ENCODE peak calls at places on chromosomes 4 and X, in seven cellular contexts. Y is kidney, O is fibroblast of lung, R is body of pancreas, T is AG10803, S is GM06990, Z is Panc1. V is an unnamed sample.

GRCh38 chrX:26466387-26466786 is 250.4 kb downstream of the MAGEB5 start:
- DNase-seq in Y (no peak), O (no peak), R (no peak), T (no peak), S (no peak), Z (no peak), V (no peak)

GRCh38 chrX:790031-790430 is 159.4 kb downstream of the SHOX start:
- DNase-seq in Y (no peak), O (no peak), R (no peak), T (no peak), S (no peak), Z (no peak), V (no peak)

GRCh38 chrX:38278682-38279081 is 48.6 kb downstream of the RPGR start:
- DNase-seq in Y (no peak), O (no peak), R (no peak), T (peak), S (no peak), Z (no peak), V (no peak)

GRCh38 chr4:14726441-14727405 is 275.6 kb upstream of the CPEB2 start:
- DNase-seq in Y (no peak), O (peak), R (peak), T (no peak), S (no peak), Z (no peak), V (peak)

GRCh38 chrX:153443476-153444332 is 2.2 kb downstream of the TREX2 start:
- DNase-seq in Y (no peak), O (no peak), R (no peak), T (no peak), S (no peak), Z (no peak), V (no peak)

GRCh38 chr4:77579406-77580076 is 26.1 kb upstream of the CXCL13 start:
- DNase-seq in Y (no peak), O (peak), R (no peak), T (peak), S (no peak), Z (no peak), V (peak)

GRCh38 chr4:186137193-186137792 is 32.8 kb downstream of the FAM149A start:
- DNase-seq in Y (no peak), O (peak), R (no peak), T (peak), S (no peak), Z (no peak), V (peak)

GRCh38 chr4:168386002-168386401 is 67.5 kb upstream of the DDX60 start:
- DNase-seq in Y (no peak), O (no peak), R (no peak), T (peak), S (no peak), Z (no peak), V (no peak)

GRCh38 chr4:177964061-177964460 is 521.8 kb upstream of the AGA start:
- DNase-seq in Y (no peak), O (peak), R (no peak), T (no peak), S (no peak), Z (no peak), V (no peak)

GRCh38 chr4:16588170-16588569 is 310.3 kb downstream of the LDB2 start:
- DNase-seq in Y (no peak), O (no peak), R (no peak), T (no peak), S (no peak), Z (no peak), V (no peak)

GRCh38 chrX:68921937-68922456 is 93.2 kb downstream of the EFNB1 start:
- DNase-seq in Y (no peak), O (no peak), R (no peak), T (no peak), S (no peak), Z (no peak), V (no peak)

GRCh38 chr4:16055454-16055853 is 28.4 kb downstream of the PROM1 start:
- DNase-seq in Y (no peak), O (no peak), R (no peak), T (no peak), S (no peak), Z (no peak), V (no peak)

GRCh38 chr4:41009411-41009810 is 204.9 kb downstream of the APBB2 start:
- DNase-seq in Y (no peak), O (peak), R (no peak), T (peak), S (no peak), Z (peak), V (peak)

GRCh38 chrX:115408736-115409390 is 119.3 kb downstream of the LUZP4 start:
- DNase-seq in Y (no peak), O (peak), R (no peak), T (peak), S (no peak), Z (no peak), V (peak)

GRCh38 chr4:19577121-19577520 is 674.6 kb upstream of the SLIT2 start:
- DNase-seq in Y (no peak), O (peak), R (no peak), T (peak), S (no peak), Z (no peak), V (no peak)

GRCh38 chr4:87530868-87531267 is 1.7 kb upstream of the SPARCL1 start:
- DNase-seq in Y (no peak), O (peak), R (peak), T (peak), S (no peak), Z (no peak), V (peak)

GRCh38 chr4:40763228-40763716 is 13.5 kb downstream of the NSUN7 start:
- DNase-seq in Y (no peak), O (peak), R (no peak), T (peak), S (peak), Z (no peak), V (peak)

GRCh38 chr4:182918044-182918607 is 940 bp upstream of the DCTD start:
- DNase-seq in Y (no peak), O (no peak), R (no peak), T (no peak), S (no peak), Z (no peak), V (no peak)

GRCh38 chr4:60223098-60223497 is 977.0 kb upstream of the ADGRL3 start:
- DNase-seq in Y (no peak), O (peak), R (no peak), T (no peak), S (no peak), Z (no peak), V (peak)

GRCh38 chr4:120263623-120264022 is 197.0 kb upstream of the MAD2L1 start:
- DNase-seq in Y (no peak), O (no peak), R (no peak), T (no peak), S (no peak), Z (no peak), V (no peak)

GRCh38 chrX:12984629-12985303 is 9.9 kb downstream of the TMSB4X start:
- DNase-seq in Y (no peak), O (peak), R (peak), T (peak), S (no peak), Z (no peak), V (peak)

GRCh38 chr4:38322709-38323108 is 341.3 kb upstream of the KLF3 start:
- DNase-seq in Y (peak), O (peak), R (peak), T (peak), S (no peak), Z (no peak), V (peak)

GRCh38 chr4:41509411-41510008 is 28.4 kb upstream of the LIMCH1 start:
- DNase-seq in Y (no peak), O (no peak), R (peak), T (no peak), S (no peak), Z (no peak), V (no peak)

GRCh38 chr4:92198711-92199110 is 105.1 kb upstream of the GRID2 start:
- DNase-seq in Y (no peak), O (peak), R (no peak), T (no peak), S (no peak), Z (no peak), V (peak)

GRCh38 chr4:68373513-68373912 is 23.6 kb upstream of the YTHDC1 start:
- DNase-seq in Y (peak), O (peak), R (peak), T (peak), S (peak), Z (no peak), V (peak)

GRCh38 chr4:110616162-110617062 is 6.5 kb downstream of the PITX2 start:
- DNase-seq in Y (no peak), O (no peak), R (no peak), T (no peak), S (no peak), Z (no peak), V (no peak)

GRCh38 chr4:146159384-146160058 is 16.0 kb upstream of the LSM6 start:
- DNase-seq in Y (no peak), O (no peak), R (no peak), T (no peak), S (peak), Z (no peak), V (no peak)

GRCh38 chr4:127809173-127809800 is 27.2 kb downstream of the HSPA4L start:
- DNase-seq in Y (no peak), O (peak), R (no peak), T (peak), S (no peak), Z (no peak), V (peak)

DNA sequence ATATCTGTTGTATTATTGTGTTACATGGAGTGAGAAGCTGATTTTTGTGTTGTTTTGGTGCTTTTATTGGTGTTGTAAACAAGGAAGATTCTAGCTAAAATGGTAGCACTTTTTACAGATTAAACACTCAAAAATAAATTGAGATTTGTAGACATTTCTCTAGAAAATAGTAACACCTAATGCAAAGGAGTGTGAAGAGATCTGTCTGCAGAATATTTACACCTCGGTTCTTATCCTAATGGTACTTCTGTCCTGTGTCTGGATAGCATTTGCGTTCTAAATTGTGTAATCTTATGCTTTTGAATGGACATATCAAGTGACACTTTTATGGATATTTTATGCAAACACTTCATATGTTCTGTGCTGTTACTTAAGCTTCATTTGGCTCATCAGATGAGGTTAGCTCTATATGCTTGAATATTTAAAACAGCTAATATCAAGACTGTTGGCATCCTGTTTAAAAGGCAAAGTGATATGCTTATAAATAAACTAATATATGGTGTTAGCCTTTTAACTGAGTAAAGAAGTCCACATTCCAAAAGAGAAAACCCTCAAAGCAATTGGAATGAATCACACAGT is 6.0 kb downstream of the PCDH7 start:
- DNase-seq in Y (no peak), O (peak), R (no peak), T (no peak), S (no peak), Z (no peak), V (no peak)
- H3K4me3 ChIP-seq in Y (no peak), O (peak), R (no peak), T (no peak), S (no peak), Z (peak), V (no peak)

GRCh38 chr4:124432500-124432899 is 280.0 kb downstream of the ANKRD50 start:
- DNase-seq in Y (no peak), O (peak), R (no peak), T (no peak), S (no peak), Z (no peak), V (peak)

GRCh38 chr4:124431663-124432192 is 280.8 kb downstream of the ANKRD50 start:
- DNase-seq in Y (no peak), O (peak), R (no peak), T (no peak), S (no peak), Z (no peak), V (peak)

GRCh38 chr4:124435276-124435675 is 277.3 kb downstream of the ANKRD50 start:
- DNase-seq in Y (no peak), O (no peak), R (no peak), T (no peak), S (no peak), Z (no peak), V (peak)

GRCh38 chr4:124433500-124433899 is 279.0 kb downstream of the ANKRD50 start:
- DNase-seq in Y (no peak), O (peak), R (no peak), T (no peak), S (no peak), Z (no peak), V (peak)

GRCh38 chr4:124433044-124433443 is 279.5 kb downstream of the ANKRD50 start:
- DNase-seq in Y (no peak), O (no peak), R (no peak), T (no peak), S (no peak), Z (no peak), V (no peak)
- TF ChIP-seq CTCF in Y (no peak), O (no peak), R (no peak), T (no peak), S (no peak), Z (no peak), V (no peak)

DNA sequence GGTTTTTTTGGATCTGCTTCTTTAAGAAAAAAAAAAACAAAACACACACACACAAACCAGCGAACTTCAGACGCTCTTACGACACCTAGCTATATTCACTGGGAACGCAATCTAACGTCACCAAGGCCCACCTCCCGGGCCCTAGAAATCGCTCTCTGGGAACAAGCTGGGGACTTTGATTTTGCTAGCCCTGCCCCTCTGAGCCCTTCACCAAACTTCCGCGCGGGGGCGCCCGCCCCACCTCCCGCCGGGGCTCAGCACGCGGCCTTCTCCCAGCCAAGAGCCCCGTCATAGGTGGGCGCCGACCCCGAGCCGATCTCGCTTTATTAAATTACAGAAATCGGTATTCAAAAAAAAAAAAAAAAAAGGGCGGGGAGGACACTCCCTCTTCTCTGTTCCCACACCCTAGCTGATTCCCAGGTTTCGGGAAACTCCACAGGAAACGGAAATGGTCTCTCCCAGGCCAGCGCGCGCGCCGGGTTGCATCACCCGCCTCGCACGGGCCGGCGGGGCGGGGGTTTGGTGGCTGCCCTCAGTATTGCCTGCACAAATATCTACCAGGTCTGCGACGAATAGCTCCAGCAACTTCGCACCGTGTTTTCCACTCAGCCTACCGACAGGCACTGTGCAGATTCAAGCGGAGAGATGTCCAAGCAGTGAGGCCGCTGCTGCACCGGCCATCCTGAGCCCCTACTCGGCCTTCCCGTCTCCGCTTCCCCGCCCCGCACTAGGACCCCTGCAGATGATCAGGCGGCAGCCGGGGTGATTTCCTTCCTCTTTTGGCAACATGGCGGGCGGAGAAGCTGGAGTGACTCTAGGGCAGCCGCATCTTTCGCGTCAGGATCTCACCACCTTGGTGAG is at the start of gene EIF2S3:
- DNase-seq in Y (peak), O (peak), R (peak), T (peak), S (peak), Z (peak), V (peak)
- H3K4me3 ChIP-seq in Y (no peak), O (no peak), R (peak), T (peak), S (no peak), Z (no peak), V (peak)

GRCh38 chrX:133337250-133337649 is 78.0 kb downstream of the GPC4 start:
- DNase-seq in Y (no peak), O (no peak), R (peak), T (no peak), S (no peak), Z (no peak), V (peak)

GRCh38 chrX:133333154-133333750 is 82.0 kb downstream of the GPC4 start:
- DNase-seq in Y (no peak), O (no peak), R (no peak), T (no peak), S (no peak), Z (no peak), V (no peak)

GRCh38 chrX:133335027-133335426 is 80.3 kb downstream of the GPC4 start:
- DNase-seq in Y (no peak), O (peak), R (peak), T (peak), S (no peak), Z (no peak), V (peak)
- TF ChIP-seq CTCF in Y (peak), O (peak), R (no peak), T (peak), S (peak), Z (peak), V (peak)

GRCh38 chr4:8870647-8871416 is 807 bp downstream of the HMX1 start:
- DNase-seq in Y (no peak), O (no peak), R (no peak), T (no peak), S (no peak), Z (no peak), V (no peak)
- H3K4me3 ChIP-seq in Y (no peak), O (no peak), R (no peak), T (no peak), S (no peak), Z (no peak), V (no peak)